ENCODE peak calls at places on chromosomes 11 and 22, in five cellular contexts. L is HepG2, X is GM12878, Z is K562, O is H1. I is an unnamed sample.

GRCh38 chr22:45844949-45845613 is 131.9 kb downstream of the WNT7B start:
- DNase-seq in Z (no peak), L (no peak), X (no peak), O (no peak), I (no peak)

GRCh38 chr11:111833524-111833923 is 37.9 kb downstream of the ALG9 start:
- DNase-seq in X (no peak), O (no peak), Z (no peak), L (peak; percentile 19), I (no peak)

GRCh38 chr11:22467248-22467647 is 129.1 kb downstream of the SLC17A6 start:
- DNase-seq in X (no peak), O (no peak), Z (no peak), L (no peak), I (no peak)

GRCh38 chr11:35232961-35233360 is 94.0 kb downstream of the CD44 start:
- DNase-seq in Z (no peak), L (no peak), O (no peak), X (no peak), I (no peak)

GRCh38 chr11:12222099-12222751 is 111.8 kb downstream of the MICAL2 start:
- DNase-seq in O (no peak), X (no peak), Z (no peak), L (peak; percentile 35), I (no peak)

GRCh38 chr11:77198440-77198849 is 70.4 kb downstream of the MYO7A start:
- DNase-seq in Z (peak; percentile 84), L (peak; percentile 41), X (no peak), O (peak; percentile 85), I (peak; percentile 48)

GRCh38 chr11:86594746-86595145 is 77.7 kb downstream of the ME3 start:
- DNase-seq in Z (no peak), X (no peak), L (no peak), O (no peak), I (no peak)

GRCh38 chr22:45090364-45090960 is 73.3 kb upstream of the NUP50 start:
- DNase-seq in X (no peak), O (no peak), L (peak; percentile 26), Z (no peak), I (no peak)

GRCh38 chr22:20111045-20111688 is 4.7 kb upstream of the RANBP1 start:
- DNase-seq in L (peak; percentile 61), O (no peak), X (no peak), Z (peak; percentile 89), I (peak; percentile 51)

GRCh38 chr11:92596596-92597317 is 372.1 kb downstream of the FAT3 start:
- DNase-seq in X (no peak), L (no peak), O (no peak), Z (no peak), I (no peak)

GRCh38 chr22:43521716-43522115 is 109.9 kb downstream of the MPPED1 start:
- DNase-seq in Z (no peak), L (no peak), X (no peak), O (no peak), I (no peak)

GRCh38 chr22:44497218-44497903 is 672 bp downstream of the RTL6 start:
- DNase-seq in X (no peak), L (no peak), Z (peak; percentile 5), O (peak; percentile 54), I (no peak)

GRCh38 chr22:45294030-45294429 is 9.3 kb downstream of the UPK3A start:
- DNase-seq in Z (no peak), X (no peak), O (no peak), L (no peak), I (no peak)

GRCh38 chr11:17267576-17267975 is 9.0 kb upstream of the NUCB2 start:
- DNase-seq in X (no peak), O (no peak), L (no peak), Z (peak; percentile 13), I (peak; percentile 99)

GRCh38 chr11:17019231-17019630 is 5.0 kb upstream of the PLEKHA7 start:
- DNase-seq in X (no peak), O (no peak), L (no peak), Z (no peak), I (no peak)

GRCh38 chr22:43308451-43309235 is 34.5 kb downstream of the SCUBE1 start:
- DNase-seq in L (no peak), O (no peak), X (no peak), Z (no peak), I (no peak)

GRCh38 chr11:18836415-18836814 is 44.8 kb upstream of the PTPN5 start:
- DNase-seq in X (no peak), O (no peak), L (no peak), Z (no peak), I (no peak)

GRCh38 chr11:10208045-10208674 is 85.9 kb downstream of the SBF2 start:
- DNase-seq in Z (peak; percentile 45), O (no peak), X (peak; percentile 32), L (peak; percentile 41), I (peak; percentile 58)

GRCh38 chr11:79237676-79238075 is 203.2 kb downstream of the TENM4 start:
- DNase-seq in L (no peak), X (no peak), O (no peak), Z (no peak), I (no peak)

GRCh38 chr11:1226226-1226961 is 3.5 kb downstream of the MUC5B start:
- DNase-seq in O (peak; percentile 62), L (no peak), X (no peak), Z (peak; percentile 45), I (no peak)

GRCh38 chr11:35190804-35191348 is 51.9 kb downstream of the CD44 start:
- DNase-seq in Z (no peak), L (peak; percentile 68), X (no peak), O (no peak), I (no peak)

GRCh38 chr11:133896028-133896427 is 50.7 kb upstream of the SPATA19 start:
- DNase-seq in Z (no peak), O (peak; percentile 38), X (no peak), L (no peak), I (no peak)

GRCh38 chr22:48517039-48518030 is 1310.3 kb downstream of the BRD1 start:
- DNase-seq in X (no peak), Z (no peak), L (peak; percentile 5), O (no peak), I (no peak)

GRCh38 chr22:48744283-48744641 is 1083.4 kb downstream of the BRD1 start:
- DNase-seq in Z (no peak), L (no peak), O (no peak), X (no peak), I (no peak)

GRCh38 chr11:124898711-124899110 is 1.0 kb upstream of the ROBO4 start:
- DNase-seq in L (peak; percentile 44), Z (no peak), O (peak; percentile 47), X (no peak), I (no peak)

GRCh38 chr11:79157738-79158137 is 283.1 kb downstream of the TENM4 start:
- DNase-seq in L (no peak), X (no peak), Z (no peak), O (no peak), I (no peak)

GRCh38 chr11:10322401-10322800 is 17.5 kb downstream of the ADM start:
- DNase-seq in L (no peak), Z (no peak), O (no peak), X (no peak), I (no peak)

GRCh38 chr11:119310682-119311052 is 6.3 kb downstream of the MCAM start:
- DNase-seq in Z (no peak), X (no peak), O (no peak), L (no peak), I (no peak)

GRCh38 chr11:3217751-3218482 is 696 bp downstream of the MRGPRG start:
- DNase-seq in L (no peak), O (peak; percentile 49), X (no peak), Z (no peak), I (no peak)

GRCh38 chr22:17155941-17156340 is 3.1 kb downstream of the HDHD5 start:
- DNase-seq in Z (peak; percentile 39), O (no peak), X (no peak), L (no peak), I (no peak)

GRCh38 chr11:35166369-35167360 is 27.7 kb downstream of the CD44 start:
- DNase-seq in O (no peak), X (no peak), Z (no peak), L (no peak), I (peak; percentile 94)

GRCh38 chr22:35911877-35912276 is 116.7 kb downstream of the RBFOX2 start:
- DNase-seq in Z (no peak), O (no peak), X (no peak), L (no peak), I (no peak)

GRCh38 chr11:105181100-105181499 is 41.5 kb upstream of the CARD18 start:
- DNase-seq in L (no peak), X (no peak), Z (no peak), O (no peak), I (no peak)

GRCh38 chr11:4697583-4697982 is at the start of gene OR51E2:
- DNase-seq in L (no peak), O (no peak), Z (no peak), X (no peak), I (no peak)

GRCh38 chr11:122663056-122663740 is 7.7 kb downstream of the UBASH3B start:
- DNase-seq in L (no peak), Z (no peak), X (no peak), O (no peak), I (no peak)

GRCh38 chr11:122663764-122664163 is 8.2 kb downstream of the UBASH3B start:
- DNase-seq in L (no peak), O (no peak), X (no peak), Z (no peak), I (no peak)

GRCh38 chr11:122659676-122660571 is 4.4 kb downstream of the UBASH3B start:
- DNase-seq in Z (no peak), L (no peak), O (no peak), X (no peak), I (no peak)

GRCh38 chr11:122664188-122664587 is 8.7 kb downstream of the UBASH3B start:
- DNase-seq in Z (no peak), X (no peak), O (no peak), L (no peak), I (no peak)

GRCh38 chr11:122661182-122661945 is 5.8 kb downstream of the UBASH3B start:
- DNase-seq in Z (no peak), X (no peak), L (no peak), O (no peak), I (no peak)
- TF ChIP-seq SRF in Z (no peak), X (no peak), L (no peak), O (no peak), I (no peak)

GRCh38 chr11:121703166-121703565 is 250.4 kb upstream of the SORL1-AS1 start:
- DNase-seq in X (no peak), O (no peak), Z (no peak), L (no peak), I (no peak)
- TF ChIP-seq SRF in X (no peak), O (no peak), Z (no peak), L (no peak), I (no peak)

GRCh38 chr11:131302831-131303230 is 67.6 kb upstream of the NTM start:
- DNase-seq in O (no peak), L (no peak), Z (no peak), X (no peak), I (no peak)

GRCh38 chr11:131305005-131305404 is 65.4 kb upstream of the NTM start:
- DNase-seq in Z (no peak), O (no peak), L (no peak), X (no peak), I (no peak)

GRCh38 chr11:131297441-131297840 is 73.0 kb upstream of the NTM start:
- DNase-seq in L (no peak), Z (no peak), O (no peak), X (no peak), I (no peak)

GRCh38 chr11:131300304-131300703 is 70.1 kb upstream of the NTM start:
- DNase-seq in Z (no peak), L (no peak), O (no peak), X (no peak), I (no peak)

GRCh38 chr11:131301306-131301705 is 69.1 kb upstream of the NTM start:
- DNase-seq in X (no peak), L (no peak), Z (no peak), O (no peak), I (no peak)
- TF ChIP-seq SRF in X (no peak), L (no peak), Z (no peak), O (no peak), I (no peak)

GRCh38 chr11:95499516-95500135 is 268.6 kb upstream of the SESN3 start:
- DNase-seq in Z (no peak), O (no peak), L (no peak), X (no peak), I (no peak)
- TF ChIP-seq SRF in Z (no peak), O (no peak), L (no peak), X (no peak), I (no peak)